ENCODE peak calls at places on chromosomes 16 and 17, in seven cellular contexts. G is stimulated activated naive CD4-positive, alpha-beta T cell; H is omental fat pad; Y is NCI-H345; K is LoVo; C is ovary; Q is GM10248. P is an unnamed sample.

GRCh38 chr16:48082516-48082915 is 73.3 kb downstream of the ABCC12 start:
- DNase-seq in G (no peak), H (no peak), Y (no peak), K (no peak), C (no peak), Q (no peak), P (no peak)

GRCh38 chr17:7019406-7019805 is 3.4 kb upstream of the BCL6B start:
- DNase-seq in G (no peak), H (no peak), Y (no peak), K (no peak), C (peak), Q (no peak), P (no peak)

GRCh38 chr17:58658804-58659713 is 32.8 kb downstream of the TEX14 start:
- DNase-seq in G (peak), H (peak), Y (peak), K (peak), C (peak), Q (peak), P (peak)

GRCh38 chr17:57649731-57650484 is 95.2 kb downstream of the CCDC182 start:
- DNase-seq in G (no peak), H (no peak), Y (no peak), K (no peak), C (no peak), Q (no peak), P (no peak)

GRCh38 chr17:47650525-47651522 is 1.1 kb downstream of the KPNB1 start:
- DNase-seq in G (peak), H (peak), Y (peak), K (peak), C (peak), Q (peak), P (peak)

GRCh38 chr17:28347261-28347891 is 10.0 kb downstream of the POLDIP2 start:
- DNase-seq in G (no peak), H (no peak), Y (no peak), K (no peak), C (peak), Q (no peak), P (no peak)

GRCh38 chr17:7263071-7263800 is 958 bp upstream of the CLDN7 start:
- DNase-seq in G (no peak), H (no peak), Y (peak), K (peak), C (no peak), Q (peak), P (no peak)

GRCh38 chr16:19330801-19331484 is 45.4 kb downstream of the CLEC19A start:
- DNase-seq in G (no peak), H (no peak), Y (peak), K (no peak), C (no peak), Q (no peak), P (no peak)

GRCh38 chr17:74358696-74359095 is 3.0 kb downstream of the BTBD17 start:
- DNase-seq in G (no peak), H (no peak), Y (no peak), K (no peak), C (no peak), Q (no peak), P (no peak)

GRCh38 chr16:4391635-4392381 is 20.2 kb downstream of the VASN start:
- DNase-seq in G (no peak), H (no peak), Y (no peak), K (no peak), C (no peak), Q (no peak), P (no peak)

GRCh38 chr16:56482667-56483236 is 31.4 kb downstream of the OGFOD1 start:
- DNase-seq in G (no peak), H (no peak), Y (no peak), K (no peak), C (no peak), Q (no peak), P (no peak)

GRCh38 chr16:66551362-66551761 is 1.0 kb upstream of the CKLF start:
- DNase-seq in G (peak), H (no peak), Y (peak), K (peak), C (no peak), Q (peak), P (no peak)

P was measured in neuronal stem cell.